ENCODE peak calls at places on chromosomes 12 and 14, in seven cellular contexts. J is GM23338, T is heart right ventricle, E is cardiac fibroblast, N is AG09309, B is cardiac muscle cell, R is omental fat pad. H is an unnamed sample.

GRCh38 chr14:35331605-35332516 is 39.7 kb downstream of the PSMA6 start:
- DNase-seq in R (no peak), T (no peak), B (peak; percentile 32), J (peak; percentile 22), E (peak; percentile 40), N (no peak), H (no peak)

GRCh38 chr12:76915381-76916169 is 36.8 kb upstream of the CSRP2 start:
- DNase-seq in N (no peak), T (no peak), R (no peak), J (no peak), E (peak; percentile 40), B (peak; percentile 30), H (peak; percentile 17)

GRCh38 chr14:38243696-38244250 is 12.1 kb downstream of the CLEC14A start:
- DNase-seq in E (no peak), J (no peak), T (no peak), N (peak; percentile 63), B (no peak), R (no peak), H (no peak)

GRCh38 chr14:50631408-50631821 is 36.7 kb downstream of the SAV1 start:
- DNase-seq in E (no peak), B (no peak), T (no peak), J (no peak), R (no peak), N (no peak), H (no peak)

GRCh38 chr12:113214938-113215400 is 6.3 kb upstream of the TPCN1 start:
- DNase-seq in R (no peak), T (no peak), N (peak; percentile 98), J (no peak), E (peak; percentile 99), B (peak; percentile 97), H (peak; percentile 95)

GRCh38 chr14:64758025-64758521 is 53.8 kb downstream of the PLEKHG3 start:
- DNase-seq in B (peak; percentile 28), J (peak; percentile 61), R (no peak), E (peak; percentile 71), N (no peak), T (no peak), H (peak; percentile 45)

GRCh38 chr12:15601210-15601800 is 187.9 kb downstream of the EPS8 start:
- DNase-seq in N (peak; percentile 21), B (peak; percentile 70), J (no peak), R (no peak), E (peak; percentile 96), T (no peak), H (peak; percentile 94)

GRCh38 chr12:123714302-123714627 is 2.1 kb downstream of the ATP6V0A2 start:
- DNase-seq in J (no peak), B (no peak), T (no peak), R (no peak), E (no peak), N (no peak), H (no peak)

GRCh38 chr12:83102499-83102898 is 415.8 kb downstream of the TMTC2 start:
- DNase-seq in B (peak; percentile 49), N (no peak), E (peak; percentile 13), R (no peak), T (no peak), J (no peak), H (no peak)

GRCh38 chr14:31677052-31677451 is 115.8 kb downstream of the NUBPL start:
- DNase-seq in E (no peak), T (no peak), R (no peak), J (no peak), B (no peak), N (no peak), H (no peak)

GRCh38 chr14:31678421-31679249 is 117.4 kb downstream of the NUBPL start:
- DNase-seq in R (no peak), T (no peak), J (peak; percentile 2), E (no peak), N (no peak), B (no peak), H (no peak)

GRCh38 chr14:31668348-31668747 is 107.1 kb downstream of the NUBPL start:
- DNase-seq in J (no peak), T (no peak), R (no peak), N (no peak), B (no peak), E (no peak), H (no peak)

GRCh38 chr14:31677630-31678029 is 116.4 kb downstream of the NUBPL start:
- DNase-seq in N (no peak), B (no peak), E (no peak), R (no peak), J (no peak), T (no peak), H (no peak)

GRCh38 chr14:31672709-31673108 is 111.5 kb downstream of the NUBPL start:
- DNase-seq in B (no peak), E (no peak), J (no peak), R (no peak), T (no peak), N (no peak), H (no peak)
- TF ChIP-seq CTCF in B (no peak), E (no peak), J (no peak), R (no peak), T (no peak), N (no peak), H (no peak)

DNA sequence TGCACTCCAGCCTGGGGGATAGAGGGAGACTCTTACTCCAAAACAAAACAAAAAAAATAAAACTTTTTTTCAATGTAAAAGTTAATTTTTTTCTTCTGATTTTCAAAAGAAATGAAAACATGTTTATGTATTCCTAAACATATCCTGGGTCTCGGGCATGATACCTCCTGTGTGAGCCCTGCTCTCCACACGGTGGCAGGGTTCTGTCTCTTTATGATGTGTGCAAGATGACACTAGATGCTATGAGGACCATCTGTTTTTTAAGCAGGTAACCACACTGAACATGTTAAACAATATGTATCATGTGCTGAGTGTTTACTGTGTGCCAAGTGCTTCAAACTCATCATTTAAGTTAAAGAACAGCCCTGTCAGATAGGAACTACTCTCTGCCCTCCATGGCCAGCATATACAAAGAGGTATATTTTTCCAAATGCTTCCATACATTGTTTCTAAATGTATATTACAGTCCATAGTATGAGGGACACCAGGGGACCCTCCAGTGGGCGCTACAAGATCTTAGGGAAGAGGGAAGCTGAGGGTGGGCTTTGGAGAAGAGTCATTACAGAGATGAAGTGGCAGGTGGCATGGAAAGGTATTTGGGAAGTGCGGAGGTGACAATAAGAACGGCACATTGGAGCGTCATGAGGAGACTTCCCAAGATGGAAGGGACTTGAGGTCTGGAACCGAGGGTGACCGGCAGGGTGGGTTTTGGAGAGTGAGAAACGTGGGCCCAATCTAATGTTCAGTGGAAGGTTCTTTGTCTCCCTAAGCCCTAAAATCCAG is 28.5 kb downstream of the FOS start:
- DNase-seq in E (peak; percentile 37), J (peak; percentile 41), B (no peak), N (no peak), R (no peak), T (no peak), H (peak; percentile 57)
- TF ChIP-seq CTCF in E (peak; percentile 28), J (peak; percentile 67), B (peak; percentile 26), N (peak; percentile 41), R (no peak), T (peak; percentile 26), H (peak; percentile 31)

GRCh38 chr14:103562385-103563088 is at the start of the genes BAG5 and COA8:
- DNase-seq in E (peak; percentile 77), R (no peak), T (peak; percentile 87), N (no peak), J (peak; percentile 94), B (peak; percentile 86), H (peak; percentile 74)

GRCh38 chr14:103558071-103558882 is 4.2 kb downstream of the BAG5 start:
- DNase-seq in N (peak; percentile 43), T (no peak), E (peak; percentile 81), R (peak; percentile 58), B (peak; percentile 34), J (no peak), H (no peak)

GRCh38 chr14:103563089-103563620 is 395 bp downstream of the COA8 start:
- DNase-seq in E (peak; percentile 27), T (no peak), N (no peak), R (no peak), B (no peak), J (peak; percentile 80), H (peak; percentile 72)

GRCh38 chr14:103561381-103562134 is 899 bp downstream of the BAG5 start:
- DNase-seq in R (no peak), E (peak; percentile 63), B (peak; percentile 71), N (no peak), J (peak; percentile 77), T (no peak), H (peak; percentile 31)

GRCh38 chr14:103562135-103562384 is 397 bp downstream of the BAG5 start:
- DNase-seq in J (peak; percentile 65), T (peak; percentile 57), N (no peak), R (no peak), E (no peak), B (no peak), H (no peak)
- TF ChIP-seq CTCF in J (no peak), T (no peak), N (no peak), R (no peak), E (no peak), B (no peak), H (no peak)

DNA sequence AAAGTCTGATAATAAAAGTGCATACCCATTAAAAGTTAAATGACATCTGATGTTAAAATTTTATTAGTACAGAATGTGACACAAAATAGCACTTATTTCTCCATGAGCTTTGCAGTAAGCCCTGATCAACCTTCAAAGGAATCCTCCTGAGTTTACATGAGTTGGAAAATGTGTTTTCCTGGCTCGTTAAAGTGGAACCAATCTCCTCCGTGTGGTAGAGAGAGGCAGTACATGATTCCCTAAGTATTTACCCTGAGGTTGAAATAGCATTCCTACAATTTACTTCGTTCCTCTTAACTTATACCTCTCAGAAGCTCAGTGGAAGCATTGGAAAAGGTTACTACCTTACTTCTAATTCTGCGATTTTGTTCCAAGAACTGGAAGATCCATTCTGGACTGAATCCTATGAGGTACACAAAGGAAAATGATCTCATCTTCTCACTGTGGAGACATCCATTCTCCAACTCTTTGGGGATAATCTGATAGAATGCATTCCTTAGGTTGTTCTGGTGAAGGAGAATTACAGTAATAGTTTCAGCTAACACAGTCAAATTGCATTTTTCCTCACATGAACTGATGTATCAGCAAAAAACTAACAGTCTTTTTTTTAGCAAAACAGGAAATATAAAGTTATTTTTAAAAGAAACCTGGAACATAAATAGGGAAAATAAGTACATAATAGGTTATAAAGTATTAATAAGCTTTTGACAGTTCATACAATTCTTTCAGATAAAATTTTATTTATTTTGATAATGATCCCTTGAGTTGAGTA is 475.6 kb downstream of the PDZRN4 start:
- DNase-seq in N (no peak), B (peak; percentile 6), J (peak; percentile 80), E (peak; percentile 6), T (no peak), R (no peak), H (peak; percentile 24)
- TF ChIP-seq CTCF in N (no peak), B (no peak), J (peak; percentile 77), E (peak; percentile 29), T (peak; percentile 48), R (no peak), H (peak; percentile 26)

DNA sequence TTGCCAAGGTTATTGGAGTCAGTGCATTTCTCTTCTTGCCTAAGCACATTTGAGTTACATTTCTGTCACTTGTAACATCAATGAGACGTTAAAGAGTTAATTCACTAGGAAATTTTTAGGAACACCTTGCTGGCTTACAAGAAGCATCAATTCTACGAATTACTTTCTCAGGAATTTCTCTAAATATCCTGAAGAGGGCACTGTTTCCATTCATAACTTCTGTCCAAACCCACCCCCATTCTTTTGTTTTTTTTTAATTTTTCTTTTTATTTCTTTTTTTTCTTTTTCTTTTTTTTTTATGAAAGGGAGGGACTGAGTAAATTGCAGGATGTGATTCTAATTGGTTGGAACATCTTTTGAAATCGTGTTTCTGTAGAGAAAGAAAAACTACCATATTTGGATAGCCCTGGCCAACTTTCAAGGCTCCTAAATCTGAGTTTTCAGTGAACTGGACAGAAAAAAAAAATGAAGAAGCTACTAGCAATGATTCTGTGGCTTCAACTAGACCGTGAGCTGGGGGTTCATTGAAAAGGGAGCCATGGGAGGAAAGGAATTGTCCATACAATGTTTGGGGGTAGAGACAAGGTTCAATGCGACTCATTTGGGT is 285.3 kb downstream of the DAD1 start:
- DNase-seq in N (no peak), J (peak; percentile 61), E (peak; percentile 48), R (no peak), T (no peak), B (peak; percentile 28), H (peak; percentile 15)
- TF ChIP-seq CTCF in N (peak; percentile 38), J (no peak), E (peak; percentile 45), R (no peak), T (peak; percentile 61), B (peak; percentile 41), H (peak; percentile 52)